ENCODE peak calls at places on chromosomes 7 and 10, in six cellular contexts. K, C, B, Y, O and A are unnamed samples.

GRCh38 chr7:141358376-141358775 is 192.8 kb upstream of the AGK start:
- DNase-seq in K (no peak), C (no peak), B (no peak), Y (no peak), O (no peak), A (no peak)

GRCh38 chr10:5445006-5445405 is 32.6 kb downstream of the NET1 start:
- DNase-seq in K (no peak), C (no peak), B (no peak), Y (no peak), O (no peak), A (no peak)

GRCh38 chr10:79398642-79399041 is 46.8 kb downstream of the ZCCHC24 start:
- DNase-seq in K (no peak), C (no peak), B (no peak), Y (no peak), O (peak), A (no peak)

GRCh38 chr7:20846791-20847190 is 60.1 kb upstream of the SP8 start:
- DNase-seq in K (no peak), C (no peak), B (no peak), Y (no peak), O (no peak), A (no peak)

GRCh38 chr10:110566472-110567200 is 859 bp upstream of the SMC3 start:
- DNase-seq in K (no peak), C (peak), B (no peak), Y (no peak), O (no peak), A (peak)

GRCh38 chr7:158723714-158724385 is 19.2 kb upstream of the NCAPG2 start:
- DNase-seq in K (no peak), C (no peak), B (no peak), Y (no peak), O (no peak), A (no peak)

GRCh38 chr10:3043512-3044368 is 23.6 kb upstream of the PFKP start:
- DNase-seq in K (peak), C (peak), B (no peak), Y (no peak), O (peak), A (peak)

GRCh38 chr10:101536800-101537199 is 51.3 kb downstream of the POLL start:
- DNase-seq in K (peak), C (peak), B (no peak), Y (no peak), O (no peak), A (peak)

GRCh38 chr10:122637371-122637770 is 62.3 kb downstream of the C10orf120 start:
- DNase-seq in K (no peak), C (no peak), B (no peak), Y (no peak), O (peak), A (no peak)

GRCh38 chr10:4132216-4132556 is 347.2 kb upstream of the KLF6 start:
- DNase-seq in K (no peak), C (no peak), B (no peak), Y (no peak), O (no peak), A (no peak)

GRCh38 chr10:25744574-25744973 is 189.5 kb upstream of the MYO3A start:
- DNase-seq in K (no peak), C (no peak), B (no peak), Y (no peak), O (no peak), A (no peak)

GRCh38 chr7:108604685-108605077 is 35.0 kb downstream of the DNAJB9 start:
- DNase-seq in K (no peak), C (no peak), B (no peak), Y (no peak), O (no peak), A (no peak)

GRCh38 chr10:1172256-1172975 is 116.2 kb downstream of the WDR37 start:
- DNase-seq in K (no peak), C (no peak), B (no peak), Y (no peak), O (no peak), A (no peak)

GRCh38 chr10:72156223-72156622 is 59.6 kb upstream of the ANAPC16 start:
- DNase-seq in K (no peak), C (no peak), B (no peak), Y (no peak), O (no peak), A (no peak)

GRCh38 chr7:126682176-126682575 is 570.6 kb downstream of the GRM8 start:
- DNase-seq in K (no peak), C (no peak), B (no peak), Y (no peak), O (no peak), A (no peak)

GRCh38 chr7:128948976-128949760 is 11.4 kb downstream of the IRF5 start:
- DNase-seq in K (no peak), C (peak), B (no peak), Y (no peak), O (no peak), A (no peak)

GRCh38 chr7:44398953-44399574 is 73.7 kb upstream of the CAMK2B start:
- DNase-seq in K (peak), C (no peak), B (no peak), Y (no peak), O (no peak), A (no peak)

GRCh38 chr7:101068401-101068800 is 16.9 kb upstream of the TRIM56 start:
- DNase-seq in K (no peak), C (no peak), B (no peak), Y (no peak), O (no peak), A (no peak)

GRCh38 chr10:118568327-118568848 is 27.1 kb downstream of the PRLHR start:
- DNase-seq in K (peak), C (peak), B (peak), Y (no peak), O (no peak), A (peak)

GRCh38 chr7:153290066-153290465 is 530.5 kb downstream of the ACTR3B start:
- DNase-seq in K (no peak), C (no peak), B (no peak), Y (no peak), O (no peak), A (no peak)

GRCh38 chr10:95478935-95479334 is 82.2 kb downstream of the SORBS1 start:
- DNase-seq in K (no peak), C (no peak), B (no peak), Y (no peak), O (no peak), A (no peak)

GRCh38 chr7:83040454-83040853 is 122.2 kb downstream of the PCLO start:
- DNase-seq in K (no peak), C (peak), B (no peak), Y (no peak), O (no peak), A (no peak)
- H3K4me3 ChIP-seq in K (no peak), C (no peak), B (no peak), Y (no peak), O (no peak), A (no peak)

GRCh38 chr7:29434405-29434804 is 129.2 kb upstream of the PRR15 start:
- DNase-seq in K (no peak), C (no peak), B (no peak), Y (no peak), O (no peak), A (no peak)

GRCh38 chr7:29435167-29435566 is 128.5 kb upstream of the PRR15 start:
- DNase-seq in K (no peak), C (no peak), B (no peak), Y (no peak), O (no peak), A (no peak)

GRCh38 chr7:29429421-29429820 is 134.2 kb upstream of the PRR15 start:
- DNase-seq in K (no peak), C (no peak), B (no peak), Y (no peak), O (no peak), A (no peak)

GRCh38 chr7:29430279-29430949 is 133.2 kb upstream of the PRR15 start:
- DNase-seq in K (no peak), C (no peak), B (no peak), Y (no peak), O (no peak), A (no peak)

GRCh38 chr7:29431686-29432085 is 131.9 kb upstream of the PRR15 start:
- DNase-seq in K (no peak), C (no peak), B (no peak), Y (no peak), O (no peak), A (no peak)
- H3K4me3 ChIP-seq in K (no peak), C (no peak), B (no peak), Y (no peak), O (no peak), A (no peak)

GRCh38 chr10:126197036-126197543 is 191.2 kb downstream of the ADAM12 start:
- DNase-seq in K (no peak), C (no peak), B (no peak), Y (no peak), O (no peak), A (no peak)
- H3K4me3 ChIP-seq in K (no peak), C (no peak), B (no peak), Y (no peak), O (no peak), A (no peak)

GRCh38 chr7:55571534-55572377 is 546 bp downstream of the VOPP1 start:
- DNase-seq in K (peak), C (peak), B (no peak), Y (no peak), O (peak), A (peak)

GRCh38 chr7:55574062-55574717 is 1.9 kb upstream of the VOPP1 start:
- DNase-seq in K (peak), C (no peak), B (no peak), Y (no peak), O (no peak), A (peak)

GRCh38 chr7:55572378-55573233 is at the start of gene VOPP1:
- DNase-seq in K (peak), C (peak), B (no peak), Y (no peak), O (peak), A (peak)

GRCh38 chr7:55573526-55573925 is 1.2 kb upstream of the VOPP1 start:
- DNase-seq in K (peak), C (no peak), B (no peak), Y (no peak), O (no peak), A (no peak)

GRCh38 chr7:55573234-55573504 is 867 bp upstream of the VOPP1 start:
- DNase-seq in K (no peak), C (no peak), B (no peak), Y (no peak), O (no peak), A (no peak)
- H3K4me3 ChIP-seq in K (peak), C (no peak), B (peak), Y (peak), O (no peak), A (peak)

GRCh38 chr10:20492447-20492846 is 404.7 kb downstream of the NEBL start:
- DNase-seq in K (no peak), C (peak), B (no peak), Y (no peak), O (no peak), A (no peak)

GRCh38 chr10:20489961-20490360 is 407.1 kb downstream of the NEBL start:
- DNase-seq in K (no peak), C (no peak), B (no peak), Y (no peak), O (no peak), A (no peak)

GRCh38 chr10:20494474-20494873 is 402.6 kb downstream of the NEBL start:
- DNase-seq in K (no peak), C (no peak), B (no peak), Y (no peak), O (no peak), A (no peak)
- H3K4me3 ChIP-seq in K (no peak), C (no peak), B (no peak), Y (no peak), O (no peak), A (no peak)